ENCODE peak calls at places on chromosomes 13 and 19, in eight cellular contexts. I, N, Z, G, L, V, Q and Y are unnamed samples.

GRCh38 chr13:75889427-75889826 is 253.3 kb downstream of the LMO7 start:
- DNase-seq in I (no peak), N (no peak), Z (no peak), G (no peak), L (no peak), V (no peak), Q (no peak), Y (no peak)

GRCh38 chr13:32537580-32538233 is 888 bp downstream of the N4BP2L2 start:
- DNase-seq in I (peak; percentile 33), N (no peak), Z (peak; percentile 42), G (no peak), L (peak; percentile 60), V (peak; percentile 26), Q (peak; percentile 73), Y (peak; percentile 16)

GRCh38 chr19:6828698-6829633 is 56.5 kb downstream of the VAV1 start:
- DNase-seq in I (no peak), N (peak; percentile 81), Z (no peak), G (no peak), L (no peak), V (no peak), Q (peak; percentile 29), Y (no peak)

GRCh38 chr19:55284405-55285058 is 735 bp downstream of the BRSK1 start:
- DNase-seq in I (no peak), N (no peak), Z (no peak), G (no peak), L (no peak), V (no peak), Q (no peak), Y (no peak)

GRCh38 chr19:2215281-2215751 is 20.8 kb downstream of the PLEKHJ1 start:
- DNase-seq in I (no peak), N (no peak), Z (no peak), G (no peak), L (no peak), V (no peak), Q (no peak), Y (peak; percentile 53)

GRCh38 chr19:44847144-44848035 is 1.3 kb downstream of the NECTIN2 start:
- DNase-seq in I (peak; percentile 70), N (peak; percentile 62), Z (peak; percentile 86), G (peak; percentile 88), L (peak; percentile 72), V (peak; percentile 92), Q (peak; percentile 89), Y (peak; percentile 36)

GRCh38 chr13:98157188-98157587 is 14.3 kb downstream of the FARP1 start:
- DNase-seq in I (no peak), N (no peak), Z (no peak), G (no peak), L (no peak), V (no peak), Q (no peak), Y (no peak)

GRCh38 chr19:46639356-46640061 is 3.5 kb upstream of the GNG8 start:
- DNase-seq in I (peak; percentile 60), N (no peak), Z (peak; percentile 53), G (no peak), L (no peak), V (no peak), Q (no peak), Y (peak; percentile 65)

GRCh38 chr13:101474419-101474957 is 22.0 kb downstream of the ITGBL1 start:
- DNase-seq in I (no peak), N (peak; percentile 37), Z (no peak), G (no peak), L (no peak), V (no peak), Q (peak; percentile 75), Y (peak; percentile 91)
- TF ChIP-seq CTCF in I (peak; percentile 19), N (peak; percentile 46), Z (no peak), G (no peak), L (no peak), V (peak; percentile 5), Q (peak; percentile 43), Y (peak; percentile 68)

DNA sequence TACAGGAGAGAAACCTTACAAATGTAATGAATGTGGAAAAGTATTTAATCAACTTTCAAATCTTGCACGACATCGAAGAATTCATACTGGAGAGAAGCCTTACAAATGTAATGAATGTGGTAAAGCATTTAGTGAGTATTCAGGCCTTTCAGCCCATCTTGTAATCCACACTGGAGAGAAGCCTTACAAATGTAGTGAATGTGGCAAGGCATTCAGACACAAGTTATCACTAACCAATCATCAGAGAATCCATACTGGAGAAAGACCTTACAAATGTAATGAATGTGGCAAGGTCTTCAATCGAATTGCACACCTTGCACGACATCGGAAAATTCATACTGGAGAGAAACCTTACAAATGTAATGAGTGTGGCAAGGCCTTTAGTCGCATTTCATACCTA is 13.6 kb upstream of the ZNF610 start:
- DNase-seq in I (no peak), N (no peak), Z (no peak), G (no peak), L (no peak), V (no peak), Q (no peak), Y (no peak)
- H3K9me3 ChIP-seq in I (peaks cover 100% of the 10 kb centered on the region), N (peaks cover 73% of the 10 kb centered on the region), Z (peaks cover 37% of the 10 kb centered on the region), G (peaks cover 96% of the 10 kb centered on the region), L (peaks cover 98% of the 10 kb centered on the region), V (peaks cover 100% of the 10 kb centered on the region), Q (peaks cover 44% of the 10 kb centered on the region), Y (peaks cover 4% of the 10 kb centered on the region)

GRCh38 chr13:87677043-87677333 is 5.8 kb downstream of the SLITRK5 start:
- DNase-seq in I (no peak), N (no peak), Z (no peak), G (no peak), L (no peak), V (no peak), Q (no peak), Y (no peak)
- H3K4me3 ChIP-seq in I (peak overlapping the region; percentile 64), N (no peak overlapping the region), Z (no peak overlapping the region), G (peak overlapping the region; percentile 70), L (no peak overlapping the region), V (peak overlapping the region; percentile 62), Q (no peak overlapping the region), Y (no peak overlapping the region)

DNA sequence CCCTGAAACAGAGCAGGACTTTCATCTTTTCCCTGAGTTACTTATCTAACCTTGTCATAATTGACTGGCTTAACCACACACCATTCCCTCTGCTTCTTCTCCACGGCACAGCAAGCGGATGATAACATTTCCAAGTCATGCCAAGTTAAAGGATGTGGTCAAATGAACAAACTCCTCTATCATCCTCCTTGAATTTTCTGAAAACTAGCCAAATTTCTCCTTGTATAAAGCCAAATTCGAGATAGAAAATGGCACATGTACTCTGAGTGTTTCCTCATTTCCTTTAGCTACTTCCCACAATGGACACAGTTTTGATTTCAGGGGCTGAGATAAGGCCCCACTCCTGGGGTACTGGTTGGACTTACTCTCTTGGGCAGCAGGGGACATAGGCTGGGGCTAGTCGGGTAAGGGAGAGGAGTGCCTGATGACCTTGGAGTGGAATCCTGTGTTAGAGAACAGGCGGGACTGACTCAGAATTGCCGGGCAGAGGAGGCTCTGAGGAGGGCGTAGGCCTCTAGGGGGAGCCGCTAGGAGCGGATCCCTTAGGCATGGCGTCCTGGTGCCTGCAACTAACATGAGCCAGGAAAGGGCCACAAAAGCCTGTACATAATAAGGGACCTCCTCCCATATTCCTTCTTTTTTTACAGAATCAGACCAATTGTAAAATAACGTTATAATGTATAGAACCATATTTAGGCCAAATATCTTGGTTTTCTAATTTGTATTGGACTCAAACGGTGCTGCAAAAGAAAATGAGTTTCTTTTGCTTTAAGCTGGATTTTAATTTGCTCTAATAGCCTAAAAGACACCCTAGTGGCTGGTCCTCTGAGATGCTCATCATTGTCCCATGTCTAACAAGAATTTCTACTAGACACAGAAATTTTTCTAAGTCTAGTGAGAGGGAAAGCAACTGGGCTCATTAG is 20.4 kb upstream of the TMTC4 start:
- DNase-seq in I (no peak), N (peak; percentile 58), Z (peak; percentile 28), G (no peak), L (no peak), V (peak; percentile 53), Q (no peak), Y (peak; percentile 46)
- TF ChIP-seq CTCF in I (peak; percentile 47), N (peak; percentile 52), Z (no peak), G (no peak), L (peak; percentile 20), V (peak; percentile 14), Q (no peak), Y (peak; percentile 38)

DNA sequence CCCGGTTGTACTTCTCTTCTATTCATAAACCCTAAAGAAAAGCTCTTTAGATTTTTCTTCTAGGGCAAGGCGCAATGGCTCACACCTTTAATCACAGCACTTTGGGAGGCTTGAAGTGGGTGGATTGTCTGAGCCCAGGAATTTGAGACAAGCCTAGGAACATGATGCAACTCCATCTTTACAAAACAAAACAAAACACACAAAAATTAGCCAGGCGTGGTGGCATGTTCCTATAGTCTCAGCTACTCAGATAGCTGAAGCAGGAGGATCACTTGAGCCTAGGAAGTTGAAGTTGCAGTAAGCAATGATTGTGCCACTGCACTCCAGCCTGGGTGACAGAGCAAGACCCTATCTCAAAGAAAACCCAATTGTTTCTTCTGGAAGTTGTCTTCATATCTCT is 240.3 kb downstream of the SHISA2 start:
- DNase-seq in I (no peak), N (no peak), Z (no peak), G (no peak), L (no peak), V (no peak), Q (no peak), Y (no peak)
- H3K9me3 ChIP-seq in I (peaks cover 12% of the 10 kb centered on the region), N (no peaks in the 10 kb centered on the region), Z (no peaks in the 10 kb centered on the region), G (no peaks in the 10 kb centered on the region), L (peaks cover 7% of the 10 kb centered on the region), V (no peaks in the 10 kb centered on the region), Q (no peaks in the 10 kb centered on the region), Y (no peaks in the 10 kb centered on the region)

GRCh38 chr19:34667349-34668076 is 9.4 kb downstream of the SCGB2B2 start:
- DNase-seq in I (no peak), N (peak; percentile 4), Z (no peak), G (no peak), L (no peak), V (no peak), Q (no peak), Y (peak; percentile 40)

GRCh38 chr19:34666200-34666957 is 10.6 kb downstream of the SCGB2B2 start:
- DNase-seq in I (no peak), N (no peak), Z (no peak), G (no peak), L (no peak), V (no peak), Q (no peak), Y (no peak)

GRCh38 chr19:34669305-34669704 is 7.7 kb downstream of the SCGB2B2 start:
- DNase-seq in I (no peak), N (no peak), Z (no peak), G (peak; percentile 65), L (no peak), V (peak; percentile 61), Q (no peak), Y (no peak)

GRCh38 chr19:34664870-34665269 is 12.1 kb downstream of the SCGB2B2 start:
- DNase-seq in I (no peak), N (no peak), Z (no peak), G (no peak), L (no peak), V (no peak), Q (no peak), Y (no peak)

GRCh38 chr19:34666958-34667265 is 10.0 kb downstream of the SCGB2B2 start:
- DNase-seq in I (no peak), N (no peak), Z (no peak), G (no peak), L (no peak), V (no peak), Q (no peak), Y (no peak)
- H3K4me3 ChIP-seq in I (peak overlapping the region; percentile 55), N (peak overlapping the region; percentile 55), Z (no peak overlapping the region), G (peak overlapping the region; percentile 72), L (peak overlapping the region; percentile 67), V (peak overlapping the region; percentile 38), Q (no peak overlapping the region), Y (no peak overlapping the region)